ENCODE peak calls at places on chromosome 16, in six cellular contexts. W is stimulated activated CD8-positive, alpha-beta memory T cell treated with anti-CD3 and anti-CD28 coated beads, Interleukin-7, amount 100 ng/mL, for 24 hours; K is HEK293T; O is GM23338; U is mammary epithelial cell; G is lung microvascular endothelial cell. Z is an unnamed sample.

GRCh38 chr16:24499193-24499814 is 40.1 kb upstream of the RBBP6 start:
- DNase-seq in W (no peak), K (peak), O (peak), U (peak), G (peak), Z (peak)

GRCh38 chr16:81453091-81453728 is 8.6 kb downstream of the CMIP start:
- DNase-seq in W (no peak), K (no peak), O (no peak), U (no peak), G (no peak), Z (no peak)

GRCh38 chr16:31085873-31086628 is 2.7 kb downstream of the PRSS53 start:
- DNase-seq in W (no peak), K (no peak), O (no peak), U (no peak), G (no peak), Z (no peak)

GRCh38 chr16:65809627-65810026 is 556.9 kb upstream of the CDH5 start:
- DNase-seq in W (no peak), K (no peak), O (no peak), U (no peak), G (no peak), Z (no peak)

GRCh38 chr16:1614226-1615102 is 2.3 kb downstream of the CRAMP1 start:
- DNase-seq in W (no peak), K (peak), O (peak), U (peak), G (peak), Z (peak)

GRCh38 chr16:89031715-89032659 is 55.0 kb upstream of the CBFA2T3 start:
- DNase-seq in W (peak), K (no peak), O (no peak), U (no peak), G (no peak), Z (no peak)

GRCh38 chr16:11596572-11597226 is 10.0 kb upstream of the LITAF start:
- DNase-seq in W (no peak), K (no peak), O (peak), U (peak), G (no peak), Z (no peak)

GRCh38 chr16:16022683-16023064 is 73.3 kb downstream of the ABCC1 start:
- DNase-seq in W (no peak), K (no peak), O (no peak), U (no peak), G (no peak), Z (no peak)

GRCh38 chr16:88702364-88703210 is 3.6 kb downstream of the RNF166 start:
- DNase-seq in W (no peak), K (no peak), O (no peak), U (no peak), G (no peak), Z (no peak)

GRCh38 chr16:87464691-87465300 is 28.0 kb downstream of the ZCCHC14 start:
- DNase-seq in W (no peak), K (no peak), O (no peak), U (no peak), G (peak), Z (no peak)

GRCh38 chr16:23196577-23196976 is 14.0 kb downstream of the SCNN1G start:
- DNase-seq in W (no peak), K (no peak), O (no peak), U (no peak), G (no peak), Z (no peak)

GRCh38 chr16:85353839-85354622 is 241.8 kb upstream of the CIBAR2 start:
- DNase-seq in W (no peak), K (no peak), O (no peak), U (no peak), G (no peak), Z (no peak)

GRCh38 chr16:89314357-89314756 is 96.9 kb downstream of the ZNF778 start:
- DNase-seq in W (no peak), K (no peak), O (no peak), U (no peak), G (peak), Z (no peak)

GRCh38 chr16:838741-839140 is 38.2 kb upstream of the GNG13 start:
- DNase-seq in W (no peak), K (no peak), O (no peak), U (no peak), G (no peak), Z (no peak)

GRCh38 chr16:24834459-24835335 is 11.1 kb upstream of the SLC5A11 start:
- DNase-seq in W (no peak), K (peak), O (peak), U (peak), G (peak), Z (no peak)

GRCh38 chr16:66717112-66717675 is 20.7 kb upstream of the CMTM4 start:
- DNase-seq in W (no peak), K (peak), O (peak), U (no peak), G (peak), Z (peak)

GRCh38 chr16:67055712-67056487 is 27.0 kb downstream of the CBFB start:
- DNase-seq in W (no peak), K (no peak), O (no peak), U (peak), G (no peak), Z (no peak)

GRCh38 chr16:84759061-84759460 is 59.3 kb downstream of the USP10 start:
- DNase-seq in W (no peak), K (no peak), O (no peak), U (no peak), G (peak), Z (no peak)

GRCh38 chr16:85528528-85529387 is 84.4 kb upstream of the GSE1 start:
- DNase-seq in W (no peak), K (peak), O (peak), U (no peak), G (peak), Z (peak)

GRCh38 chr16:14289692-14290340 is 218.7 kb downstream of the MRTFB start:
- DNase-seq in W (no peak), K (peak), O (peak), U (no peak), G (peak), Z (peak)

GRCh38 chr16:65965632-65966031 is 400.9 kb upstream of the CDH5 start:
- DNase-seq in W (no peak), K (no peak), O (no peak), U (no peak), G (no peak), Z (no peak)

GRCh38 chr16:49546059-49546458 is 172.5 kb downstream of the C16orf78 start:
- DNase-seq in W (no peak), K (no peak), O (no peak), U (no peak), G (no peak), Z (no peak)

GRCh38 chr16:85858984-85859817 is 39.8 kb upstream of the IRF8 start:
- DNase-seq in W (no peak), K (no peak), O (no peak), U (no peak), G (no peak), Z (no peak)

GRCh38 chr16:89924298-89924924 is 1.3 kb downstream of the TUBB3 start:
- DNase-seq in W (no peak), K (peak), O (peak), U (peak), G (peak), Z (peak)

Z was measured in nephron progenitor cell.